ENCODE peak calls at places on chromosomes 4 and X, in eight cellular contexts. One of them, this sample, is unnamed.

GRCh38 chr4:89719536-89719935 is 117.4 kb downstream of the SNCA start:
- DNase-seq in NCI-H1105 treated with DMSO at 0.1 percent for 48 hours: no peak
- DNase-seq in cardiac muscle cell: no peak
- DNase-seq in activated CD4-positive, alpha-beta T cell treated with anti-CD3 and anti-CD28 coated beads for 1 hour: no peak
- DNase-seq in brain microvascular endothelial cell: no peak
- DNase-seq in AG09309: no peak
- DNase-seq in RPMI7951: no peak
- DNase-seq in putamen: no peak
- DNase-seq in this sample: no peak

GRCh38 chr4:131337956-131338355 is 1811.1 kb upstream of the PCDH10 start:
- DNase-seq in NCI-H1105 treated with DMSO at 0.1 percent for 48 hours: no peak
- DNase-seq in cardiac muscle cell: no peak
- DNase-seq in activated CD4-positive, alpha-beta T cell treated with anti-CD3 and anti-CD28 coated beads for 1 hour: no peak
- DNase-seq in brain microvascular endothelial cell: no peak
- DNase-seq in AG09309: no peak
- DNase-seq in RPMI7951: no peak
- DNase-seq in putamen: no peak
- DNase-seq in this sample: no peak

GRCh38 chrX:106039920-106040319 is 1.4 kb upstream of the SERPINA7 start:
- DNase-seq in NCI-H1105 treated with DMSO at 0.1 percent for 48 hours: peak
- DNase-seq in cardiac muscle cell: peak
- DNase-seq in activated CD4-positive, alpha-beta T cell treated with anti-CD3 and anti-CD28 coated beads for 1 hour: no peak
- DNase-seq in brain microvascular endothelial cell: peak
- DNase-seq in AG09309: no peak
- DNase-seq in RPMI7951: no peak
- DNase-seq in putamen: no peak
- DNase-seq in this sample: peak

GRCh38 chr4:138235419-138235952 is 6.7 kb downstream of the SLC7A11 start:
- DNase-seq in NCI-H1105 treated with DMSO at 0.1 percent for 48 hours: no peak
- DNase-seq in cardiac muscle cell: no peak
- DNase-seq in activated CD4-positive, alpha-beta T cell treated with anti-CD3 and anti-CD28 coated beads for 1 hour: no peak
- DNase-seq in brain microvascular endothelial cell: peak
- DNase-seq in AG09309: peak
- DNase-seq in RPMI7951: peak
- DNase-seq in putamen: no peak
- DNase-seq in this sample: no peak

GRCh38 chr4:107824367-107825071 is at the start of gene SGMS2:
- DNase-seq in NCI-H1105 treated with DMSO at 0.1 percent for 48 hours: peak
- DNase-seq in cardiac muscle cell: peak
- DNase-seq in activated CD4-positive, alpha-beta T cell treated with anti-CD3 and anti-CD28 coated beads for 1 hour: no peak
- DNase-seq in brain microvascular endothelial cell: peak
- DNase-seq in AG09309: peak
- DNase-seq in RPMI7951: peak
- DNase-seq in putamen: peak
- DNase-seq in this sample: peak

GRCh38 chr4:148079945-148080344 is 348.1 kb downstream of the ARHGAP10 start:
- DNase-seq in NCI-H1105 treated with DMSO at 0.1 percent for 48 hours: no peak
- DNase-seq in cardiac muscle cell: no peak
- DNase-seq in activated CD4-positive, alpha-beta T cell treated with anti-CD3 and anti-CD28 coated beads for 1 hour: no peak
- DNase-seq in brain microvascular endothelial cell: no peak
- DNase-seq in AG09309: no peak
- DNase-seq in RPMI7951: no peak
- DNase-seq in putamen: no peak
- DNase-seq in this sample: no peak

GRCh38 chrX:91434351-91435168 is at the start of gene PABPC5:
- DNase-seq in NCI-H1105 treated with DMSO at 0.1 percent for 48 hours: peak
- DNase-seq in cardiac muscle cell: peak
- DNase-seq in activated CD4-positive, alpha-beta T cell treated with anti-CD3 and anti-CD28 coated beads for 1 hour: no peak
- DNase-seq in brain microvascular endothelial cell: peak
- DNase-seq in AG09309: peak
- DNase-seq in RPMI7951: peak
- DNase-seq in putamen: peak
- DNase-seq in this sample: no peak

GRCh38 chr4:5813882-5814255 is 79.0 kb downstream of the CRMP1 start:
- DNase-seq in NCI-H1105 treated with DMSO at 0.1 percent for 48 hours: no peak
- DNase-seq in cardiac muscle cell: no peak
- DNase-seq in activated CD4-positive, alpha-beta T cell treated with anti-CD3 and anti-CD28 coated beads for 1 hour: no peak
- DNase-seq in brain microvascular endothelial cell: no peak
- DNase-seq in AG09309: no peak
- DNase-seq in RPMI7951: no peak
- DNase-seq in putamen: no peak
- DNase-seq in this sample: no peak

GRCh38 chrX:19372170-19373033 is 28.7 kb downstream of the PDHA1 start:
- DNase-seq in NCI-H1105 treated with DMSO at 0.1 percent for 48 hours: peak
- DNase-seq in cardiac muscle cell: peak
- DNase-seq in activated CD4-positive, alpha-beta T cell treated with anti-CD3 and anti-CD28 coated beads for 1 hour: peak
- DNase-seq in brain microvascular endothelial cell: peak
- DNase-seq in AG09309: no peak
- DNase-seq in RPMI7951: peak
- DNase-seq in putamen: peak
- DNase-seq in this sample: peak